ENCODE peak calls at places on chromosomes 13 and 19, in four cellular contexts. R is tibial nerve, L is cardiac muscle cell, U is uterus. E is an unnamed sample.

GRCh38 chr13:47215741-47216140 is 318.9 kb upstream of the HTR2A start:
- DNase-seq in R (no peak), L (peak; percentile 92), U (no peak), E (no peak)

GRCh38 chr19:42076375-42076944 is 494 bp downstream of the ZNF574 start:
- DNase-seq in R (peak; percentile 22), L (no peak), U (no peak), E (no peak)

GRCh38 chr19:7869453-7869909 is 4.7 kb downstream of the PRR36 start:
- DNase-seq in R (no peak), L (peak; percentile 40), U (peak; percentile 64), E (no peak)

GRCh38 chr13:94073006-94073744 is 406.3 kb downstream of the DCT start:
- DNase-seq in R (no peak), L (peak; percentile 83), U (no peak), E (no peak)

GRCh38 chr13:26011996-26012688 is 39.7 kb downstream of the SHISA2 start:
- DNase-seq in R (no peak), L (peak; percentile 65), U (no peak), E (no peak)

GRCh38 chr19:2650515-2650914 is 52.0 kb downstream of the GNG7 start:
- DNase-seq in R (no peak), L (no peak), U (no peak), E (no peak)

GRCh38 chr19:52943884-52944643 is 18.6 kb downstream of the ZNF816 start:
- DNase-seq in R (no peak), L (no peak), U (no peak), E (no peak)

GRCh38 chr13:76164290-76164689 is 528.2 kb downstream of the LMO7 start:
- DNase-seq in R (no peak), L (no peak), U (no peak), E (no peak)

GRCh38 chr19:45172173-45172572 is 5.9 kb downstream of the TRAPPC6A start:
- DNase-seq in R (no peak), L (no peak), U (no peak), E (no peak)

GRCh38 chr19:991174-991931 is 7.2 kb downstream of the WDR18 start:
- DNase-seq in R (no peak), L (peak; percentile 54), U (peak; percentile 23), E (no peak)

GRCh38 chr19:892243-892996 is 567 bp downstream of the MED16 start:
- DNase-seq in R (no peak), L (no peak), U (no peak), E (no peak)

GRCh38 chr13:113997845-113998751 is 24.2 kb upstream of the C13orf46 start:
- DNase-seq in R (peak; percentile 52), L (peak; percentile 71), U (peak; percentile 59), E (no peak)

GRCh38 chr13:95644611-95645052 is at the start of gene DZIP1:
- DNase-seq in R (peak; percentile 56), L (peak; percentile 91), U (peak; percentile 85), E (no peak)

GRCh38 chr19:51122112-51122981 is 2.4 kb upstream of the SIGLEC9 start:
- DNase-seq in R (no peak), L (peak; percentile 37), U (no peak), E (no peak)

GRCh38 chr13:80473695-80474094 is 132.8 kb upstream of the SPRY2 start:
- DNase-seq in R (no peak), L (peak; percentile 54), U (no peak), E (no peak)

GRCh38 chr13:46176756-46177155 is 5.2 kb downstream of the LCP1 start:
- DNase-seq in R (no peak), L (no peak), U (no peak), E (no peak)

GRCh38 chr13:80477641-80478443 is 136.9 kb upstream of the SPRY2 start:
- DNase-seq in R (no peak), L (no peak), U (no peak), E (no peak)

GRCh38 chr13:76991432-76991795 is 467 bp upstream of the CLN5 start:
- DNase-seq in R (no peak), L (no peak), U (no peak), E (no peak)

GRCh38 chr19:17495639-17496265 is 15.7 kb upstream of the PGLS start:
- DNase-seq in R (no peak), L (no peak), U (no peak), E (no peak)

GRCh38 chr19:2049741-2050348 is 1.2 kb downstream of the MKNK2 start:
- DNase-seq in R (peak; percentile 80), L (peak; percentile 70), U (peak; percentile 80), E (peak; percentile 92)

GRCh38 chr19:6238256-6238642 is 41.5 kb downstream of the MLLT1 start:
- DNase-seq in R (no peak), L (peak; percentile 74), U (no peak), E (no peak)
- H3K4me3 ChIP-seq in R (no peak overlapping the region), L (no peak overlapping the region), U (peak overlapping the region; percentile 9), E (peak overlapping the region; percentile 21)

GRCh38 chr19:21256722-21257121 is 72.5 kb downstream of the ZNF708 start:
- DNase-seq in R (no peak), L (peak; percentile 7), U (no peak), E (no peak)
- TF ChIP-seq CTCF in R (no peak), L (peak; percentile 6), U (peak; percentile 14), E (no peak)

DNA sequence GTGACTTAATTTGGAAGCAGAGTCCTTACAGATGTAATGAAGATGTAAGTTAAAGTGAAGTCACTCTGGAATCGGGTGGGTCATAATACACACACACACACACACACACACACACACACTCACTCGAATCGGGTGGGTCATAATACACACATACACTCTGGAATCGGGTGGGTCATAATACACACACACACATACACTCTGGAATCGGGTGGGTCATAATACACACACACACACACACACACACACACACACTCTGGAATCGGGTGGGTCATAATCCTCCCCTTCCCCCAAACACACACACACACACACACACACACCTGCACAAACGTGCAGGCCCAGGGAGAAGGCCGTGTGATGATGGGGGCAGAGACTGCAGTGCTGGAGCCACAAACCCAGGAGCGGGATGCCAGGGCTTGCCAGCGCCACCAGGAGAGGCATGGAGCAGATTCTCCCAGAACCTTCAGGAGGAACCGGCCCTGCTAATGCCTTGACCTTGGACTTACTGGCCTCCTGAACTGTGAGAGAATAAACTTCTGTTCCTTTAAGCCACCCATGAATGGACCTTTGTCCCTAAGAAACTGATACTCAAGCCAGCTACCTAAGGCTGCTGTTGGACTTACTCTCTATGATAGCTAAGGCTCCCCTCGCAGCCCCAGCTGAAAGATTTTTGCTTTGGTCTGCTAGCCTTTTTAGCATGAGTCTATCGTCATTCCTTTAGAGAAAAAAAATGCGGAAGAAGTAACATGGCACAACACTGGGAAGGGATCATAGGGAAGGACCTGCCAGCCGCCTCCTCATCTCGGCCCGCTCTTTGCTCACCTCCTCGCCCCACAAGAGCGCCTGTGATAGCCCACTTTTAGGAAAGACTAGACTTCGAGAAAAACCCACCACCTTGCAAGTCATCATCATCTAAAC is 136.2 kb upstream of the RNF113B start:
- DNase-seq in R (no peak), L (no peak), U (no peak), E (no peak)
- H3K27ac ChIP-seq in R (no peak overlapping the region), L (no peak overlapping the region), U (no peak overlapping the region), E (no peak overlapping the region)

GRCh38 chr19:43664008-43664407 is 6.0 kb downstream of the PLAUR start:
- DNase-seq in R (no peak), L (no peak), U (no peak), E (no peak)

GRCh38 chr19:43672061-43672679 is 2.2 kb upstream of the PLAUR start:
- DNase-seq in R (no peak), L (no peak), U (no peak), E (no peak)

GRCh38 chr19:43667524-43668405 is 2.2 kb downstream of the PLAUR start:
- DNase-seq in R (no peak), L (peak; percentile 26), U (peak; percentile 34), E (peak; percentile 69)

GRCh38 chr19:43673702-43674629 is 4.0 kb upstream of the PLAUR start:
- DNase-seq in R (no peak), L (no peak), U (no peak), E (no peak)

GRCh38 chr19:43668406-43669158 is 1.4 kb downstream of the PLAUR start:
- DNase-seq in R (peak; percentile 99), L (peak; percentile 100), U (peak; percentile 99), E (peak; percentile 94)
- H3K4me3 ChIP-seq in R (peak overlapping the region; percentile 44), L (peak overlapping the region; percentile 28), U (peak overlapping the region; percentile 57), E (peak overlapping the region; percentile 75)

GRCh38 chr13:102394158-102395053 is 7.4 kb downstream of the FGF14 start:
- DNase-seq in R (peak; percentile 87), L (peak; percentile 92), U (peak; percentile 95), E (peak; percentile 95)
- TF ChIP-seq CTCF in R (peak; percentile 6), L (peak; percentile 26), U (no peak), E (no peak)

DNA sequence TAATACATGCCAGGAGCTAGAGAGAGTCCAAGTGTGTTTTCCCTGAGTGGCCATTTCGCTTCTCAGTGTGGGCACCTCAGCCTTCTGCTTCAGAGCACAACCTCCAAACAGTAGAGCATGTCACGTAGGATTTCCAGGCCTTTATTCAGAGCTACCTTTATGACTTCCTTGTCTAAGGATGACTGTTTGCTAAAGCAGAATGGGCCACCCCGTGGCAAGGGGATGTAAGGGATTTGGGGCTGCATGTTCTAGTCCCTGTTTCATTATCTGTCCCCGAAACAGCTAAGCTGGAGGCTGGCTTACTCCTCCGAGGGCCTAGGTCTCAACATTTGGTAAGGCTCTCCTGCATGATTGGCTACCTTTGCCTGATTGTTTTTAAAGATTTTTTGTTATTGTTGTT is 6.0 kb downstream of the RNASEH2B start:
- DNase-seq in R (no peak), L (no peak), U (no peak), E (no peak)
- H3K27ac ChIP-seq in R (no peak overlapping the region), L (no peak overlapping the region), U (peak overlapping the region; percentile 72), E (no peak overlapping the region)

DNA sequence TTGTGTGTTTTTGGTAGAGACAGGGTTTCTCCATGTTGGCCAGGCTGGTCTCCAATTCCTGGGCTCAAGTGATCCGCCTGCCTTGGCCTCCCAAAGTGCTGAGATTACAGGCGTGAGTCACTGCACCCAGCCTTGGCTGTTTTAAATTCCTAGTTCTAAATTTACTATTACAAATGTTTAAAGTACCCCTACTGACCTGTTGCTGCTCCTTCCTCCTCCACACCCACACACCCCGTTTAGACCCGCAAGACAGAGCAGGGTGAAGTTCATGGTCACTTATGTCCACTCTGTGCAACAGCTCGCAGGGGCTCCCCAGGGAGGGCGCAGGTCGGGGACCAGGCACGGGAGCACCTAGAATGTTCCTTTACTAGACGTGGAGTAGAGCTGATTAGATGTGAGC is 28.7 kb downstream of the TMEM161A start:
- DNase-seq in R (no peak), L (peak; percentile 25), U (no peak), E (no peak)
- H3K4me3 ChIP-seq in R (no peak overlapping the region), L (no peak overlapping the region), U (no peak overlapping the region), E (no peak overlapping the region)

GRCh38 chr19:38537071-38537847 is 80.5 kb downstream of the MAP4K1 start:
- DNase-seq in R (no peak), L (no peak), U (no peak), E (no peak)
- TF ChIP-seq CTCF in R (no peak), L (no peak), U (no peak), E (no peak)

DNA sequence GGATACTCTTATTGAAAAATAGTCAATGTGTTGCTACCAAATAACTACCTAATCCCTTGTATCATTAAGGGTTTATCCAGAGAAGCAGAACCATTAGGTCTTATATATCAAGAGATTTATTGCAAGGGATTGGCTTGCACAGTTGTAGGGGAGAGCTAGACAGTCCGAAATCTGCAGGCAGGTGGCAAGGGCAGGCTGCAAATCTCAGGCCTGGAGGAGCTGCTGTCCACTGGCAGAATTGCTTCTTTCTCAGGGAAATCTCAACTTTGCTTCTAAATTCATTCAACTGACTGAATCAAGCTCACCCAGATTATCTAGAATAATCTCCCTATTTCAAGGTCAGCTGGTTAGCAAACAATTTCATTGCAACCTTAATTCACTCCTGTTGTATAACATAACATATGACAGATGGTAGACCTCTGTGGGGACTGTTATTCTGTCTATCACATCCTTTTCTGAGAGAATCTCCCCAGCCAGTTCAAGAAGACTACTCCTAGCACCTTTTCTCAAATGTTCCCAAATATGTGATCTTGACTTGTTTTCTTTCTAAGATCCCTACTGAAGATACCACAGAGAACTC is 194.2 kb downstream of the NHLRC3 start:
- DNase-seq in R (no peak), L (no peak), U (no peak), E (no peak)
- H3K27ac ChIP-seq in R (no peak overlapping the region), L (no peak overlapping the region), U (no peak overlapping the region), E (no peak overlapping the region)

GRCh38 chr19:34135401-34135800 is 36.9 kb upstream of the LSM14A start:
- DNase-seq in R (no peak), L (no peak), U (no peak), E (no peak)
- H3K4me3 ChIP-seq in R (no peak overlapping the region), L (no peak overlapping the region), U (no peak overlapping the region), E (no peak overlapping the region)

E was measured in ascending aorta.